ENCODE peak calls at places on chromosomes 6 and 20, in five cellular contexts. One of them, this sample, is unnamed.

GRCh38 chr20:44716309-44717106 is 1.3 kb downstream of the CCN5 start:
- DNase-seq in sigmoid colon: peak
- DNase-seq in ovary: peak
- DNase-seq in uterus: no peak
- DNase-seq in Peyer's patch: no peak
- DNase-seq in this sample: no peak

GRCh38 chr6:164856138-164856537 is 453.3 kb downstream of the C6orf118 start:
- DNase-seq in sigmoid colon: no peak
- DNase-seq in ovary: no peak
- DNase-seq in uterus: no peak
- DNase-seq in Peyer's patch: no peak
- DNase-seq in this sample: no peak

GRCh38 chr6:38638941-38639497 is 710 bp downstream of the BTBD9 start:
- DNase-seq in sigmoid colon: no peak
- DNase-seq in ovary: peak
- DNase-seq in uterus: no peak
- DNase-seq in Peyer's patch: peak
- DNase-seq in this sample: peak

GRCh38 chr20:39264506-39265172 is 302.5 kb downstream of the DHX35 start:
- DNase-seq in sigmoid colon: peak
- DNase-seq in ovary: no peak
- DNase-seq in uterus: peak
- DNase-seq in Peyer's patch: peak
- DNase-seq in this sample: peak

GRCh38 chr6:108896111-108896661 is 48.0 kb downstream of the ARMC2 start:
- DNase-seq in sigmoid colon: no peak
- DNase-seq in ovary: no peak
- DNase-seq in uterus: no peak
- DNase-seq in Peyer's patch: no peak
- DNase-seq in this sample: no peak

GRCh38 chr6:6614965-6615304 is 26.4 kb downstream of the LY86 start:
- DNase-seq in sigmoid colon: no peak
- DNase-seq in ovary: no peak
- DNase-seq in uterus: no peak
- DNase-seq in Peyer's patch: no peak
- DNase-seq in this sample: no peak

GRCh38 chr6:105015482-105015881 is 58.6 kb downstream of the LIN28B start:
- DNase-seq in sigmoid colon: no peak
- DNase-seq in ovary: no peak
- DNase-seq in uterus: no peak
- DNase-seq in Peyer's patch: no peak
- DNase-seq in this sample: no peak

GRCh38 chr6:5398530-5398929 is 137.2 kb downstream of the FARS2 start:
- DNase-seq in sigmoid colon: no peak
- DNase-seq in ovary: no peak
- DNase-seq in uterus: no peak
- DNase-seq in Peyer's patch: no peak
- DNase-seq in this sample: peak

GRCh38 chr6:47654255-47654654 is 44.1 kb upstream of the ADGRF4 start:
- DNase-seq in sigmoid colon: no peak
- DNase-seq in ovary: no peak
- DNase-seq in uterus: no peak
- DNase-seq in Peyer's patch: no peak
- DNase-seq in this sample: no peak

GRCh38 chr6:75351570-75351969 is 67.0 kb upstream of the TMEM30A start:
- DNase-seq in sigmoid colon: no peak
- DNase-seq in ovary: no peak
- DNase-seq in uterus: no peak
- DNase-seq in Peyer's patch: no peak
- DNase-seq in this sample: no peak

GRCh38 chr20:49956689-49957443 is 20.7 kb downstream of the RNF114 start:
- DNase-seq in sigmoid colon: peak
- DNase-seq in ovary: no peak
- DNase-seq in uterus: no peak
- DNase-seq in Peyer's patch: no peak
- DNase-seq in this sample: no peak

GRCh38 chr6:42742116-42742894 is 3.6 kb downstream of the TBCC start:
- DNase-seq in sigmoid colon: no peak
- DNase-seq in ovary: no peak
- DNase-seq in uterus: no peak
- DNase-seq in Peyer's patch: no peak
- DNase-seq in this sample: no peak

GRCh38 chr20:38414769-38415450 is 20.2 kb downstream of the SNHG17 start:
- DNase-seq in sigmoid colon: no peak
- DNase-seq in ovary: no peak
- DNase-seq in uterus: no peak
- DNase-seq in Peyer's patch: no peak
- DNase-seq in this sample: no peak

GRCh38 chr6:95654176-95654575 is 76.8 kb downstream of the MANEA start:
- DNase-seq in sigmoid colon: no peak
- DNase-seq in ovary: no peak
- DNase-seq in uterus: no peak
- DNase-seq in Peyer's patch: no peak
- DNase-seq in this sample: no peak

GRCh38 chr6:33298773-33299236 is at the start of gene RGL2:
- DNase-seq in sigmoid colon: peak
- DNase-seq in ovary: peak
- DNase-seq in uterus: peak
- DNase-seq in Peyer's patch: peak
- DNase-seq in this sample: peak

GRCh38 chr6:116572162-116572561 is 858 bp downstream of the RWDD1 start:
- DNase-seq in sigmoid colon: peak
- DNase-seq in ovary: no peak
- DNase-seq in uterus: no peak
- DNase-seq in Peyer's patch: peak
- DNase-seq in this sample: peak

GRCh38 chr20:62735331-62735821 is 26.7 kb downstream of the NTSR1 start:
- DNase-seq in sigmoid colon: no peak
- DNase-seq in ovary: no peak
- DNase-seq in uterus: no peak
- DNase-seq in Peyer's patch: peak
- DNase-seq in this sample: no peak

GRCh38 chr20:32482251-32483220 is 102.6 kb downstream of the NOL4L start:
- DNase-seq in sigmoid colon: peak
- DNase-seq in ovary: no peak
- DNase-seq in uterus: no peak
- DNase-seq in Peyer's patch: peak
- DNase-seq in this sample: no peak
- TF ChIP-seq POLR2A in sigmoid colon: no peak
- TF ChIP-seq POLR2A in ovary: no peak
- TF ChIP-seq POLR2A in uterus: no peak
- TF ChIP-seq POLR2A in Peyer's patch: no peak
- TF ChIP-seq POLR2A in this sample: no peak

DNA sequence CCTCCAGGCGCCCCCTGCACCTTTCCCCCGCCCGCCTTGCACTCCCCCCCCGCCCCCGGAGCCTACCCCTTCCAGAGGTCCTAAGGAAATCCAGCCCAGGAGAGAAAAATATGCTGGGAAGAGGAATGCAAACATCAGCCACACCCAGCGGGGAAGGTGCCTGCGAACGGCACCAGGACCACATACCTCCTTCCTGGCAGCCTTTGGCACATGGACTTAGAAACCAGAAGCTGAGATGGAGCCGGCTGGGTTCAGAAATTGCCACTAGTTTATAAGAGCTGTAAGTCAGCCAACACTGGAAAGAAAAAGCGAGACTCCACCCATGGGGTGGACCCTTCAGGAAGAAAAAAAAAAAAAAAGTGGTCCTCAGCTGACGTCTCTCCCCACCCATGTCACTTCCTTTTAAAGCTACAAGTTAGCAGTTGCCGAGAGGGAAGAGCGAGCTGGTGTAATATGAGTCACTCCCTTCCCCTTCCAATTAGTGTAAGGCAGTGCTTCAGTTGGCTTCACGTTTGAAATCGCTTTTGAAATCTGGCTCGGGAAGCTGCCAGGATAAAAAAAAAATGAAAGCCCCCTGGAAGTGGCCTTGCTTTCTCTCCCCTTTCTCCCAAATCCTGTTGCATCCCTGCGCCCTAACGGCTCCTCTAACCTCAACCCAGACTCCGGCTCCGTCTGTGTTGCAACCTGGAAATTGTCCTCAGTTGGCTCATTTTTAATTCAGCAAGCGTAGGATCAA is at the start of gene AGPAT4:
- DNase-seq in sigmoid colon: peak
- DNase-seq in ovary: peak
- DNase-seq in uterus: peak
- DNase-seq in Peyer's patch: peak
- DNase-seq in this sample: peak
- TF ChIP-seq POLR2A in sigmoid colon: peak
- TF ChIP-seq POLR2A in ovary: no peak
- TF ChIP-seq POLR2A in uterus: peak
- TF ChIP-seq POLR2A in Peyer's patch: no peak
- TF ChIP-seq POLR2A in this sample: peak

GRCh38 chr6:146290589-146290901 is 253.1 kb upstream of the RAB32 start:
- DNase-seq in sigmoid colon: no peak
- DNase-seq in ovary: no peak
- DNase-seq in uterus: no peak
- DNase-seq in Peyer's patch: no peak
- DNase-seq in this sample: no peak
- TF ChIP-seq POLR2A in sigmoid colon: no peak
- TF ChIP-seq POLR2A in ovary: no peak
- TF ChIP-seq POLR2A in uterus: no peak
- TF ChIP-seq POLR2A in Peyer's patch: no peak
- TF ChIP-seq POLR2A in this sample: no peak

GRCh38 chr6:41071501-41071922 is 644 bp downstream of the OARD1 start:
- DNase-seq in sigmoid colon: no peak
- DNase-seq in ovary: no peak
- DNase-seq in uterus: no peak
- DNase-seq in Peyer's patch: peak
- DNase-seq in this sample: no peak

GRCh38 chr6:41074692-41075436 is 2.1 kb downstream of the NFYA start:
- DNase-seq in sigmoid colon: no peak
- DNase-seq in ovary: no peak
- DNase-seq in uterus: peak
- DNase-seq in Peyer's patch: no peak
- DNase-seq in this sample: no peak

GRCh38 chr6:41072836-41073202 is at the start of gene NFYA:
- DNase-seq in sigmoid colon: no peak
- DNase-seq in ovary: no peak
- DNase-seq in uterus: no peak
- DNase-seq in Peyer's patch: peak
- DNase-seq in this sample: peak

GRCh38 chr6:41073968-41074691 is 1.4 kb downstream of the NFYA start:
- DNase-seq in sigmoid colon: no peak
- DNase-seq in ovary: no peak
- DNase-seq in uterus: no peak
- DNase-seq in Peyer's patch: no peak
- DNase-seq in this sample: peak

GRCh38 chr6:41071923-41072835 is at the start of gene OARD1:
- DNase-seq in sigmoid colon: peak
- DNase-seq in ovary: peak
- DNase-seq in uterus: peak
- DNase-seq in Peyer's patch: peak
- DNase-seq in this sample: peak
- TF ChIP-seq POLR2A in sigmoid colon: peak
- TF ChIP-seq POLR2A in ovary: peak
- TF ChIP-seq POLR2A in uterus: no peak
- TF ChIP-seq POLR2A in Peyer's patch: peak
- TF ChIP-seq POLR2A in this sample: peak

GRCh38 chr6:41073203-41073967 is 611 bp downstream of the NFYA start:
- DNase-seq in sigmoid colon: peak
- DNase-seq in ovary: peak
- DNase-seq in uterus: peak
- DNase-seq in Peyer's patch: peak
- DNase-seq in this sample: peak
- TF ChIP-seq POLR2A in sigmoid colon: peak
- TF ChIP-seq POLR2A in ovary: peak
- TF ChIP-seq POLR2A in uterus: peak
- TF ChIP-seq POLR2A in Peyer's patch: peak
- TF ChIP-seq POLR2A in this sample: peak

DNA sequence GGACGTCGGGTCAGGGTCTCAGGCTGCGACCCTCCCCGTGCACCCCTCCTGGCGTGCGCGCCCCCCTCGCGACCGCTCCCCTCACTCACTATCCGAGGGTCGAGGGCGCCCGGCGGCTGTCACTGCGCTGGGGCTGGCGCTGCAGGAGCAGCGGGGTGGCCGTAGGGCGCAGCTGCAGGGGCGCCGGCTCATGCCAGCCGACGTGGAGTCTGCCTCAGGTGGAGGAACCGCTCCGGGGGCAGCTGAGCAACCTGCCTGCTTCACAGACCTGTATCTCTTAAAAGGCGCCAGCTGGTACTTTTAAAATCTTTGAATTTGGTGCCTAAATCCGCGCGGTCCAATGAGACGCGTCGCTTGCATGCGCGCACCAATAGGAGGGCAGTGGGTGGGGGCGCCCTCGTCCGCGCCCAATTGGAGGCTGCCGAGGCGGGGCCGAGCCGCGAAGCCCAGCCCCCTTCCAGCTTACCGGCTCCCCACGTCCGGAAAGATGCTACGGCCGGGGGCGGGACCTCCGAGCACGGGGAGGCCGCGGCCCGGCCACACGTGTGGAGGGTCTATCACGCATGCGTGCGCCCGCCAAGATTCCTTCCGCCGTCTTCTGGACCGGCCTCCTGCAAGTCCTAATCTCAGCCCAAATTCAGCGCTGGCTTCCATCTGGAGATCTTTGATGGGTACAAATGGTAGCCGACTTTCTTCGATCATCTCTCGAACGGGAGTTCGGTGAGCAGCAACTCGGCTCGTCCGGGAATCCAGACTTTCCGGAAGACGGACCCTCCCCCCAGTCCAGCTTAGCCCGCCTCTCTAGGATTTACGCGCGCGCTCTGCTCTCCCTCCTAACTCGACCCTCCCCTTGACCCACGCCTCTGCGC is at the start of gene FBXO5:
- DNase-seq in sigmoid colon: peak
- DNase-seq in ovary: peak
- DNase-seq in uterus: peak
- DNase-seq in Peyer's patch: peak
- DNase-seq in this sample: peak
- TF ChIP-seq POLR2A in sigmoid colon: no peak
- TF ChIP-seq POLR2A in ovary: peak
- TF ChIP-seq POLR2A in uterus: no peak
- TF ChIP-seq POLR2A in Peyer's patch: peak
- TF ChIP-seq POLR2A in this sample: peak

GRCh38 chr6:17156112-17156921 is 54.5 kb downstream of the STMND1 start:
- DNase-seq in sigmoid colon: peak
- DNase-seq in ovary: peak
- DNase-seq in uterus: peak
- DNase-seq in Peyer's patch: peak
- DNase-seq in this sample: peak
- TF ChIP-seq POLR2A in sigmoid colon: no peak
- TF ChIP-seq POLR2A in ovary: no peak
- TF ChIP-seq POLR2A in uterus: no peak
- TF ChIP-seq POLR2A in Peyer's patch: no peak
- TF ChIP-seq POLR2A in this sample: no peak